ENCODE peak calls at places on chromosomes 6 and 20, in six cellular contexts. E is neuronal stem cell, K is cardiac fibroblast, A is thyroid gland, Q is H7, X is HL-60. T is an unnamed sample.

GRCh38 chr6:155103816-155104366 is 108.8 kb downstream of the TIAM2 start:
- DNase-seq in A (no peak), X (no peak), Q (peak; percentile 45), K (peak; percentile 54), E (no peak), T (no peak)

GRCh38 chr20:59452856-59453255 is 151.5 kb upstream of the PHACTR3 start:
- DNase-seq in X (no peak), K (no peak), A (no peak), E (no peak), Q (no peak), T (no peak)

GRCh38 chr6:9025796-9026195 is 590.5 kb upstream of the SLC35B3 start:
- DNase-seq in Q (no peak), X (no peak), A (no peak), K (no peak), E (no peak), T (no peak)

GRCh38 chr6:9409126-9409525 is 973.8 kb upstream of the SLC35B3 start:
- DNase-seq in K (no peak), Q (no peak), E (no peak), X (no peak), A (no peak), T (no peak)

GRCh38 chr6:14381225-14381887 is 263.8 kb downstream of the CD83 start:
- DNase-seq in A (no peak), K (no peak), Q (no peak), E (peak; percentile 65), X (no peak), T (no peak)

GRCh38 chr20:39145921-39146320 is 183.8 kb downstream of the DHX35 start:
- DNase-seq in E (no peak), A (no peak), K (no peak), X (no peak), Q (peak; percentile 43), T (no peak)

GRCh38 chr6:170037541-170038250 is 253.2 kb downstream of the DLL1 start:
- DNase-seq in E (no peak), K (peak; percentile 15), Q (no peak), A (no peak), X (no peak), T (no peak)

GRCh38 chr6:143301204-143301603 is 149.3 kb downstream of the ADAT2 start:
- DNase-seq in X (no peak), A (no peak), K (no peak), Q (peak; percentile 7), E (peak; percentile 17), T (no peak)

GRCh38 chr20:11274137-11274536 is 600.3 kb upstream of the JAG1 start:
- DNase-seq in A (peak; percentile 49), X (peak; percentile 48), K (peak; percentile 82), E (peak; percentile 61), Q (peak; percentile 60), T (peak; percentile 67)

GRCh38 chr20:17808357-17808756 is 108.6 kb downstream of the BANF2 start:
- DNase-seq in A (peak; percentile 41), X (no peak), E (no peak), Q (no peak), K (peak; percentile 89), T (peak; percentile 49)

GRCh38 chr6:38337819-38338465 is 301.8 kb downstream of the BTBD9 start:
- DNase-seq in E (no peak), A (no peak), K (peak; percentile 56), X (no peak), Q (no peak), T (peak; percentile 75)

GRCh38 chr20:20207291-20207690 is 155.0 kb downstream of the CFAP61 start:
- DNase-seq in X (no peak), E (no peak), A (no peak), Q (peak; percentile 59), K (no peak), T (no peak)

DNA sequence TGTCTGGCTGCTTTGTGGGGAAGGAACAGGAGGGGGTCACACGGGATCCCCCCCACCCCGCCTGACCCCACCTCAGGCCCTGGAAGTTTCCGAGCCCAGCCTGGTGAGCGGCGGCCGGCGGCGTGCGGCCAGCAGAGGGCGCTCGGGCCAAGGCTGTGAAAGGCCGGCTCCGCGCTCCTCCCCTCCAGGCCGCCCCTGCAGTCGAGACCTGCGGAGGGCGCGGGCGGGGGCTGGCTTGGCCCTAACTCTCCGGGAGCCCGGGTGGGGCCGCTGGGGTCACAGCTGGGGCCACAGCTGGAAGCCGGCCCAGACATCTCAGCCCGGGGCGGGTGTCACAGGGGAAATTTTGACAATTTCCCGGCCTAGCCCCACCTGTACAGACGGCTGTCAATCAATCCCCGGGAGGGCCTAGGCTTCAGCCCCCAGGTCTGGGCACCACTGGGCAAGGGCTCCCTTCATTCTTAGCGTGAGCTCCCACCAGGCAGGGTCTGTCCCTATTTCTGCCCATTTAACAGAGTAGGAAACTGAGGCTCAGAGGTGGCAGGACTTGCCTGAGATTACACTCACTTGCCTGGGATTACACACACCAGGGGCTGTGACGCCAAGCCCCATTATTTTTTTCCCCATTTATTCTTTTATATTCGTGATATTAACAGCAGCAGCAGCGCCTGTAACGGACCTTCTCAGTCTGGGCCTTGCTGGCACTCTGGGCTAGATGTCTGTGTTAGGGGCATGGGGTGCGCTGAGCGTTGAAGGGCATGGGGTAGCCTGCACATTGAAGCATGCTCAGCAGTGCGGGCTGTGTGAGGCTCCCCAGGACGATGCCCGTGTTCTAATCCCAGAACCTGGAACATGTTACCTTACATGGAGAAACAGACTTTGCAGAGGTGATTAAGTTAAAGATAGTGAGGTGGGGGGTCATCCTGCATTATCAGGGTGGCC is 23.0 kb downstream of the ZBP1 start:
- DNase-seq in K (peak; percentile 53), E (peak; percentile 61), Q (peak; percentile 97), A (peak; percentile 63), X (peak; percentile 20), T (peak; percentile 26)
- H3K4me3 ChIP-seq in K (no peak overlapping the region), E (no peak overlapping the region), Q (no peak overlapping the region), A (no peak overlapping the region), X (no peak overlapping the region), T (no peak overlapping the region)

GRCh38 chr6:17018425-17018824 is 83.4 kb upstream of the STMND1 start:
- DNase-seq in X (no peak), K (no peak), E (no peak), Q (no peak), A (no peak), T (no peak)

GRCh38 chr6:17015144-17015543 is 86.7 kb upstream of the STMND1 start:
- DNase-seq in Q (no peak), X (no peak), E (no peak), K (peak; percentile 30), A (no peak), T (no peak)

GRCh38 chr6:17013701-17014100 is 88.1 kb upstream of the STMND1 start:
- DNase-seq in Q (no peak), X (no peak), E (no peak), K (peak; percentile 64), A (no peak), T (peak; percentile 83)

GRCh38 chr6:17017416-17017815 is 84.4 kb upstream of the STMND1 start:
- DNase-seq in E (no peak), Q (no peak), A (no peak), X (no peak), K (no peak), T (no peak)

DNA sequence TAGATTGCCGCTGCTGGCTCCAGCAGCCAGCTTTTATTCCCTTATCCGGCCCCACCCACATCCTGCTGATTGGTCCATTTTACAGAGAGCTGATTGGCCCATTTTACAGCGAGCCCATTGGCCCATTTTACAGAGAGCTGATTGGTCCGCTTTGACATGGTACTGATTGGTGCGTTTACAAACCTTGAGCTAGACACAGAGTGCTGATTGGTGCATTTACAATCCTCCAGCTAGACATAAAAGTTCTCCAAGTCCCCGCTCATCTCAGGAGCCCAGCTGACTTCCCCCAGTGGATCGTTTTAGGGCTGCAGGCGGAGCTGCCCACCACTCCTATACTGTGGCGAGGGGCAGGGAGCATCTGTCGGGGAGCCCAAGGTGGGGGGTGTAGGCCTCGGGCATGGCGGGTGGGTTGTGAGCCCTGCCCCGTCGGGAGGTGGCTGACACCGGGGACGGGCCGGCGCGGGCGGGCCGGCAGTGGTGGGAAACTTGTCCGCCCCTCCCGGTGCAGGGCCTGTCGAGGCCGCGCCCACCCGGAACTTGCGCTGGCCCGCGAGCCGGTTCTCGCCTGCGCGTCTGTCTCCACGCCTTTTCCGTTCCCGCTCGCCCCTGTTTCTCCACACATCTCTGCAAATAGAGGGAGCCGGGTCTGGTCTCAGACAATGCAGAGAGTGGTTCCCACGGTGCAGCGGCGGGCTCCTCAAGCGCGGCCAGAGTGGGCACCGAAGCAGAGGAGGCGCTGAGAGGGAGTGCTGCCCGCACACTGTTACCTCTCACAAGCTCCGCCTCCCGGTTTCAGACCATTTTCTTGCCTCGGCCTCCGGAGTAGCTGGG is 86.1 kb upstream of the STMND1 start:
- DNase-seq in E (no peak), K (peak; percentile 45), Q (peak; percentile 19), X (peak; percentile 5), A (peak; percentile 40), T (no peak)
- H3K4me3 ChIP-seq in E (no peak overlapping the region), K (peak overlapping the region; percentile 21), Q (peak overlapping the region; percentile 11), X (peak overlapping the region; percentile 20), A (peak overlapping the region; percentile 15), T (peak overlapping the region; percentile 17)

GRCh38 chr6:159686697-159687096 is 6.3 kb downstream of the SOD2 start:
- DNase-seq in A (no peak), Q (no peak), K (no peak), X (no peak), E (no peak), T (no peak)
- H3K4me3 ChIP-seq in A (no peak overlapping the region), Q (no peak overlapping the region), K (no peak overlapping the region), X (no peak overlapping the region), E (no peak overlapping the region), T (no peak overlapping the region)

GRCh38 chr20:13875265-13875811 is 90.5 kb downstream of the NDUFAF5 start:
- DNase-seq in E (no peak), A (no peak), Q (no peak), K (no peak), X (no peak), T (no peak)

GRCh38 chr20:13877789-13878188 is 93.0 kb downstream of the NDUFAF5 start:
- DNase-seq in X (no peak), E (no peak), A (no peak), Q (no peak), K (no peak), T (no peak)

GRCh38 chr20:13873814-13874213 is 89.0 kb downstream of the NDUFAF5 start:
- DNase-seq in A (no peak), X (no peak), Q (no peak), K (no peak), E (no peak), T (no peak)

GRCh38 chr20:13878600-13878999 is 93.8 kb downstream of the NDUFAF5 start:
- DNase-seq in A (no peak), K (no peak), E (no peak), Q (no peak), X (no peak), T (no peak)

DNA sequence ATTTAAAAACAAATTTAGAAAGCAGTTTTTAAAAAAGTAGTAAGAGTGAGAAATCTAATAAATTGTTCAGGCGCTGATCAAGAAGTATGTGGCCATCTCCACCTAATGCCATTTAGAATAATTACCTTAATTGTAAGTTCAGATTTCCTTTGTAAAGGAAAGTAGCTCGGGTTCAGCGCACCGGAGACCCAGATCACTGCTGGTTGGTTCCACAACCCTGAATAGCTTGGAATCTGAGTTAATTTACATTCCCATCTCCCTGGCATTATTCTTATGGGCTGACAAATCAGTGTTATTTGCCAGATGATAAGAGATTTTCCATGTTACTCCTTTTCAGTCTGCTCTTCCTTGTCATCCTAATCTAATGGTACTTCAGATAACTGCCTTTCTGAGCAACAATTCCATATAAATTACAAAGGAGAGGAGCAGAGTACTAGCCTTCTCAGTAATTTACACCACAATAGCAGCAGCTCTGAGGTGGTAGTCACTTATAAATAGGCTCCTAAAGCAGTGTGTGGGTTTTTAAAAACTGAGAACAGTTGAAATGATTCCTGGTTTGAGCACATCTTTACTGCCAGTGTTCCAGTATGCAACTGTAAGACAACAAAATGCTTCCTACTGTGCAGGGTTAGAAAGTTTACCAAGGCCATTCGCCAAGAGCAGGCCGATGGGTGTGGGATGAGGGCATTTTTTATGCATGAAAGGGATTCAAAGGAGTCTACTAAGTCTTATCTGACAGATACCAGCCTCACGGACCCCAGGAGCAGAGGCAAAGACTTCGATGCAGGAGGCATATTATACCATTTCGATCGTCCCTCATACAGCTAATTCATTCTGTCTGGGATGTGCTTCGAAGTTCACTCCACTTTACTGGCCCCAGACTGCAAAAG is 89.7 kb downstream of the NDUFAF5 start:
- DNase-seq in Q (no peak), A (no peak), K (no peak), X (no peak), E (no peak), T (no peak)
- H3K4me3 ChIP-seq in Q (no peak overlapping the region), A (no peak overlapping the region), K (no peak overlapping the region), X (no peak overlapping the region), E (peak overlapping the region; percentile 18), T (no peak overlapping the region)